ENCODE peak calls at places on chromosomes 4 and X, in four cellular contexts. One of them, this sample, is unnamed.

GRCh38 chrX:48911407-48912182 is at the start of gene SLC35A2:
- DNase-seq in endothelial cell of umbilical vein: peak
- DNase-seq in HCT116: peak
- DNase-seq in PC-3: peak
- DNase-seq in this sample: peak

GRCh38 chrX:135543924-135544323 is 23.5 kb downstream of the INTS6L start:
- DNase-seq in endothelial cell of umbilical vein: no peak
- DNase-seq in HCT116: no peak
- DNase-seq in PC-3: no peak
- DNase-seq in this sample: no peak

GRCh38 chr4:151432654-151433053 is 23.7 kb downstream of the FHIP1A start:
- DNase-seq in endothelial cell of umbilical vein: no peak
- DNase-seq in HCT116: no peak
- DNase-seq in PC-3: no peak
- DNase-seq in this sample: no peak

GRCh38 chr4:172412851-172413250 is 599.6 kb downstream of the GALNTL6 start:
- DNase-seq in endothelial cell of umbilical vein: no peak
- DNase-seq in HCT116: no peak
- DNase-seq in PC-3: no peak
- DNase-seq in this sample: no peak

GRCh38 chr4:72341432-72341820 is 227.6 kb downstream of the ADAMTS3 start:
- DNase-seq in endothelial cell of umbilical vein: no peak
- DNase-seq in HCT116: no peak
- DNase-seq in PC-3: no peak
- DNase-seq in this sample: no peak

GRCh38 chr4:73251384-73251783 is 7.2 kb downstream of the ANKRD17 start:
- DNase-seq in endothelial cell of umbilical vein: no peak
- DNase-seq in HCT116: no peak
- DNase-seq in PC-3: no peak
- DNase-seq in this sample: no peak

GRCh38 chrX:154539077-154539476 is 7.6 kb downstream of the G6PD start:
- DNase-seq in endothelial cell of umbilical vein: no peak
- DNase-seq in HCT116: no peak
- DNase-seq in PC-3: no peak
- DNase-seq in this sample: no peak

GRCh38 chrX:150361777-150362351 is 1.3 kb upstream of the MAMLD1 start:
- DNase-seq in endothelial cell of umbilical vein: no peak
- DNase-seq in HCT116: no peak
- DNase-seq in PC-3: peak
- DNase-seq in this sample: no peak

GRCh38 chr4:2837110-2837903 is 6.3 kb upstream of the ADD1 start:
- DNase-seq in endothelial cell of umbilical vein: no peak
- DNase-seq in HCT116: no peak
- DNase-seq in PC-3: no peak
- DNase-seq in this sample: no peak

GRCh38 chrX:154051210-154051810 is 31.6 kb upstream of the IRAK1 start:
- DNase-seq in endothelial cell of umbilical vein: peak
- DNase-seq in HCT116: peak
- DNase-seq in PC-3: peak
- DNase-seq in this sample: peak

GRCh38 chr4:182928061-182928460 is 10.9 kb upstream of the DCTD start:
- DNase-seq in endothelial cell of umbilical vein: no peak
- DNase-seq in HCT116: no peak
- DNase-seq in PC-3: no peak
- DNase-seq in this sample: no peak

GRCh38 chr4:147334478-147334877 is 146.4 kb upstream of the EDNRA start:
- DNase-seq in endothelial cell of umbilical vein: peak
- DNase-seq in HCT116: no peak
- DNase-seq in PC-3: peak
- DNase-seq in this sample: no peak

GRCh38 chr4:56828784-56829535 is 7.5 kb upstream of the SPINK2 start:
- DNase-seq in endothelial cell of umbilical vein: no peak
- DNase-seq in HCT116: no peak
- DNase-seq in PC-3: peak
- DNase-seq in this sample: no peak

DNA sequence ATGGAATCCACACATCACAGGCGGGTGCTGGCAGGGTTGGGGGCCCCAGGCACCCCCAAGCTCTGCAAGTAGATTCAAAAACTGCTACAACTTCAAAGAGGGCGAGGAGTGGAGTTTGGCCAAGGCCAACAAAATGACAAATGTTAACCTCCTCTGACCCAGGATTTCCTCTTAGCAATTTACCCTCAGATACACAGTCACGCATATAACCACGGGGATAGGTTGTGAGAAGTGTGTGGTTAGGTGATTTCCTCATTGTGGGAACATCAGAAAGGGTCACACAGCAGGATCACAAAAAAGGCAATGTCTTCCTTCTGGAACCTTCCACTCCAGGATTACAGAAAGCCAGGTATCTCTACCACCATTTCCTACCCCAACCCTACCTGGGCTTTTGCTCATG is 62.4 kb downstream of the C4orf50 start:
- DNase-seq in endothelial cell of umbilical vein: no peak
- DNase-seq in HCT116: no peak
- DNase-seq in PC-3: no peak
- DNase-seq in this sample: no peak
- TF ChIP-seq EZH2 in endothelial cell of umbilical vein: no peak
- TF ChIP-seq EZH2 in HCT116: no peak
- TF ChIP-seq EZH2 in PC-3: no peak
- TF ChIP-seq EZH2 in this sample: no peak

GRCh38 chr4:8593268-8594096 is 917 bp downstream of the CPZ start:
- DNase-seq in endothelial cell of umbilical vein: no peak
- DNase-seq in HCT116: no peak
- DNase-seq in PC-3: no peak
- DNase-seq in this sample: no peak
- H3K9ac ChIP-seq in endothelial cell of umbilical vein: no peak
- H3K9ac ChIP-seq in HCT116: no peak
- H3K9ac ChIP-seq in PC-3: peak
- H3K9ac ChIP-seq in this sample: no peak

DNA sequence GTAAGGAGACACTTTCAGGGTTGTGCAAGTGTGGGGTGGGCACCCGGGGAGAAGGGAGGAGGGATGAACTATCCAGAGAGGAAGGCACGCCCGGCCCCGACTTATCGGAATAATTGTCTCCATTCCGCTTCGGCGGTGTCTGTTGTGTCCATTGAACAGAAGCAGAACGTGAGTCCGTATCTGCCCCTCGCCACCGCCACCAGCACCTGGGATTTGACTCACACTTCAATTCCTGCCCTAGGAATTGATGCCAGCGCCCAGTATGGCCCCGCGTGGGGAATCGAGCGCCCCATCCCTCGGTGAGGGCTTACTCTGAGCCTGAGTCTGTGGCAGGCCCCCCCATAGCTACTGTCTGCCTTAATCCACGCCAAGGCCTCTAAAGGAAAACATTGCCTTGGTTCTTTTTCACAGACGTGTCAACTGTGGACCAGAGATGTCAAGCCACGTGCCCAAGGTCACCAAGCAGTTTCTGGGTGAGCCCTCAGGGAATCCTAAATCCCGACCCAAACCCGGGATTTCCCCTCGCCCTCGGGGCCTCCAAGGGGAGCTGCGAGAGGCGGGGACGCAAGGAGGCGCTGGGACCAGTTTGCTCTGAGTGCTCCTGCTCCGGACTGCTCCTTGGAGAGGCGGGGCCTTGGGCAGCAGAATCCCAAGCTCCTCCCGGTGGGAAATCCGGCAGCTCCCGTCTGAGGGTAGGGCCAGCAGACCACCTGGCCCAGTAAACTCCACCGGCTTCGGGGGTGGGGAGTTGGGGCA is 12.9 kb downstream of the MSX1 start:
- DNase-seq in endothelial cell of umbilical vein: no peak
- DNase-seq in HCT116: no peak
- DNase-seq in PC-3: no peak
- DNase-seq in this sample: no peak
- TF ChIP-seq EZH2 in endothelial cell of umbilical vein: peak
- TF ChIP-seq EZH2 in HCT116: no peak
- TF ChIP-seq EZH2 in PC-3: no peak
- TF ChIP-seq EZH2 in this sample: no peak

GRCh38 chr4:85792576-85792975 is 317.6 kb downstream of the ARHGAP24 start:
- DNase-seq in endothelial cell of umbilical vein: peak
- DNase-seq in HCT116: no peak
- DNase-seq in PC-3: no peak
- DNase-seq in this sample: no peak
- H3K9ac ChIP-seq in endothelial cell of umbilical vein: peak
- H3K9ac ChIP-seq in HCT116: no peak
- H3K9ac ChIP-seq in PC-3: no peak
- H3K9ac ChIP-seq in this sample: no peak

GRCh38 chrX:40151211-40152172 is 53.7 kb upstream of the BCOR start:
- DNase-seq in endothelial cell of umbilical vein: no peak
- DNase-seq in HCT116: no peak
- DNase-seq in PC-3: peak
- DNase-seq in this sample: no peak
- TF ChIP-seq EZH2 in endothelial cell of umbilical vein: no peak
- TF ChIP-seq EZH2 in HCT116: no peak
- TF ChIP-seq EZH2 in PC-3: no peak
- TF ChIP-seq EZH2 in this sample: no peak

DNA sequence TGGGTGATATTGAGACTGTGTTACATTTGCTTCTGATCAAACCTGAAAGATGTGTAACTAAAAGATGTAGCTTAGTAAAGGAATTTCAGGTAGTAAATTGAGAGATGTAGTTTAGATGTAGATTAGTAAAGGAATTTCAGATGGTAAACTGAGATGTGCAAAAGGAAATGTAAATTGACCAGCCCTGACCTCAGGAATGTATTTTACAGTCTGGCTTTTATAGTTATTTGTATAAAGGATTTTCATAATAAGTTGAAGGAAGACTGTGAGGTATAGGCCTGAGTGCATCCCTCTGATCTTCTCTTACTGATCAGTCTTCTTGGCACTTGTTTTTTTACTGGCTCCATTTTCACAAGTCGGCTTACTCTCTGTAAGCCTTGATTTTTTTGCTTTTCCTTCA is 3.2 kb downstream of the KLHL2 start:
- DNase-seq in endothelial cell of umbilical vein: no peak
- DNase-seq in HCT116: no peak
- DNase-seq in PC-3: peak
- DNase-seq in this sample: no peak
- H3K9ac ChIP-seq in endothelial cell of umbilical vein: no peak
- H3K9ac ChIP-seq in HCT116: no peak
- H3K9ac ChIP-seq in PC-3: no peak
- H3K9ac ChIP-seq in this sample: no peak

DNA sequence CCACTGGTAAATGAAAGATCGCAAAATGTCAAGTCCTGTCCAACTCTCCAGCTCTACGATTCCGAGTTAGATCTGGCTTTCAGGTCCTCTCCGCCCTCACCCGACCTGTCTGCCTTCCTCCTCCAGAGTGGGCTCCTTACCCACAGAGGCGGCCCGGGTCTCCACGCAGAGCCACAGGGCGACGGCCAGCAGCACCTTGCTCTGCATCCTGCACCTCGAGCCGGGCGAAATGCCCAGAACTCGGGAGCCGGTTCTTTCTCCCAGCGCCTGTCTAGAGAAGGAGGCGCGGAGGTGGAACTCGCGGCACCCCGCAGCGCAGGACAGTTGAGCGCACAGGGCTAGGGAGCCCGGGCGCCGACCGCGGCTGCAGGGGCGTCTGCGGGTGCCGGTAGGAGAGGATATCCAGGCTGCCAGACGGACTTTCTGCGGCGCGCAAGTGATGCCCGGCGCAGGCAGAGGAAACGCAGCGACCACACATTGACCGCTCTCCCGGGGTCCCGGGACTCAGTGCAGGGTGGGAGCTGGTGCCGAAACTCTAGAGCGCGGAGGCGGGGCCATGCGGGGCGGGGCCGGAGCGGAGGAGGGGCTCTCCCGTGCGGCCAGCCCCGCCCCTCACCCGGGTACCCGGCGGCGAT is at the start of gene KDR:
- DNase-seq in endothelial cell of umbilical vein: peak
- DNase-seq in HCT116: no peak
- DNase-seq in PC-3: peak
- DNase-seq in this sample: no peak
- TF ChIP-seq EZH2 in endothelial cell of umbilical vein: no peak
- TF ChIP-seq EZH2 in HCT116: no peak
- TF ChIP-seq EZH2 in PC-3: no peak
- TF ChIP-seq EZH2 in this sample: no peak

This sample was measured in DND-41.